ENCODE peak calls at places on chromosomes 6 and 20, in five cellular contexts. R, T, J, H and F are unnamed samples.
A peak's percentile ranks its signal among the peaks of the same experiment; 100 is the strongest.

GRCh38 chr6:11023032-11023431 is 21.1 kb downstream of the ELOVL2 start:
- DNase-seq in R (no peak), T (peak; percentile 80), J (no peak), H (no peak), F (peak; percentile 65)

GRCh38 chr6:131051316-131051715 is 11.7 kb downstream of the EPB41L2 start:
- DNase-seq in R (no peak), T (no peak), J (no peak), H (no peak), F (no peak)

GRCh38 chr6:11648436-11648775 is 110.9 kb downstream of the TMEM170B start:
- DNase-seq in R (no peak), T (no peak), J (no peak), H (no peak), F (no peak)

GRCh38 chr20:33914871-33915270 is 78.8 kb upstream of the RALY start:
- DNase-seq in R (no peak), T (peak; percentile 55), J (peak; percentile 39), H (peak; percentile 94), F (peak; percentile 66)

GRCh38 chr20:24769878-24770627 is 179.0 kb upstream of the CST7 start:
- DNase-seq in R (no peak), T (no peak), J (no peak), H (no peak), F (no peak)

GRCh38 chr6:39076086-39076992 is 27.8 kb downstream of the GLP1R start:
- DNase-seq in R (no peak), T (no peak), J (no peak), H (no peak), F (no peak)

GRCh38 chr6:132380358-132380757 is 20.9 kb downstream of the MOXD1 start:
- DNase-seq in R (no peak), T (no peak), J (no peak), H (peak; percentile 59), F (no peak)

GRCh38 chr6:34553146-34553545 is 3.0 kb downstream of the SPDEF start:
- DNase-seq in R (no peak), T (no peak), J (no peak), H (no peak), F (no peak)

GRCh38 chr6:154039231-154039842 is at the start of gene OPRM1:
- DNase-seq in R (peak; percentile 10), T (peak; percentile 44), J (peak; percentile 20), H (no peak), F (peak; percentile 43)

GRCh38 chr6:35485402-35485877 is 11.4 kb downstream of the TEAD3 start:
- DNase-seq in R (no peak), T (peak; percentile 68), J (peak; percentile 74), H (no peak), F (peak; percentile 56)

GRCh38 chr6:83199865-83200230 is 6.7 kb downstream of the RWDD2A start:
- DNase-seq in R (no peak), T (peak; percentile 63), J (no peak), H (peak; percentile 92), F (peak; percentile 85)

GRCh38 chr6:45718901-45719300 is 296.8 kb downstream of the CLIC5 start:
- DNase-seq in R (no peak), T (no peak), J (no peak), H (peak; percentile 64), F (no peak)

GRCh38 chr6:45722876-45723275 is 292.8 kb downstream of the CLIC5 start:
- DNase-seq in R (no peak), T (no peak), J (no peak), H (no peak), F (no peak)

GRCh38 chr6:45724511-45724910 is 291.1 kb downstream of the CLIC5 start:
- DNase-seq in R (no peak), T (peak; percentile 89), J (no peak), H (peak; percentile 84), F (peak; percentile 86)

GRCh38 chr6:45724027-45724426 is 291.6 kb downstream of the CLIC5 start:
- DNase-seq in R (no peak), T (no peak), J (no peak), H (no peak), F (no peak)

DNA sequence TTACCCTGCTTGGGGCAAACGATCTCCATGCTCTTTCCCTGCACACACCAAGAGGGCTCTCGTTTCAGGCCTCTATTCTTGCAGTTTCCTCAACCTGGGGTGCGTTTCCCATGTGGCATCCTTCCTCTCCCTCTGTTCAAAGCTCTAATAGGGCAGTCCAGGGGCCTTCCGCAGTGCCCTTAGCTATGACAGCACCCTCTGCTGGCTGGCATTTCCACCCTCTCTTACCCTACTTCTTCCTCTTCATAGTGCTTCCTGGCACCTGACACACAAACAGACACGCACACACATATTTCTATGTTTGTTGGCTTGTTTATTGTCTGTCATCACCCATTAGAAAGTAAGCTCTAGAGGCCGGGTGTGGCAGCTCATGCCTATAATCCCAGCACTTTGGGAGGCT is 294.0 kb downstream of the CLIC5 start:
- DNase-seq in R (no peak), T (no peak), J (no peak), H (no peak), F (no peak)
- TF ChIP-seq CTCF in R (no peak), T (no peak), J (peak; percentile 29), H (no peak), F (no peak)

GRCh38 chr6:8299034-8299433 is 136.3 kb downstream of the SLC35B3 start:
- DNase-seq in R (no peak), T (no peak), J (no peak), H (no peak), F (no peak)

GRCh38 chr6:8301502-8301901 is 133.8 kb downstream of the SLC35B3 start:
- DNase-seq in R (no peak), T (no peak), J (no peak), H (no peak), F (no peak)
- H3K4me3 ChIP-seq in R (no peak overlapping the region), T (no peak overlapping the region), J (no peak overlapping the region), H (no peak overlapping the region), F (no peak overlapping the region)

GRCh38 chr20:36951198-36951976 is at the start of gene SAMHD1:
- DNase-seq in R (peak; percentile 97), T (peak; percentile 99), J (peak; percentile 100), H (peak; percentile 98), F (peak; percentile 98)
- TF ChIP-seq CTCF in R (no peak), T (no peak), J (no peak), H (no peak), F (no peak)

GRCh38 chr6:109978174-109979032 is at the start of gene GPR6:
- DNase-seq in R (peak; percentile 56), T (peak; percentile 46), J (peak; percentile 68), H (peak; percentile 34), F (peak; percentile 57)

GRCh38 chr6:109979033-109979921 is 1.2 kb downstream of the GPR6 start:
- DNase-seq in R (no peak), T (no peak), J (no peak), H (no peak), F (no peak)

DNA sequence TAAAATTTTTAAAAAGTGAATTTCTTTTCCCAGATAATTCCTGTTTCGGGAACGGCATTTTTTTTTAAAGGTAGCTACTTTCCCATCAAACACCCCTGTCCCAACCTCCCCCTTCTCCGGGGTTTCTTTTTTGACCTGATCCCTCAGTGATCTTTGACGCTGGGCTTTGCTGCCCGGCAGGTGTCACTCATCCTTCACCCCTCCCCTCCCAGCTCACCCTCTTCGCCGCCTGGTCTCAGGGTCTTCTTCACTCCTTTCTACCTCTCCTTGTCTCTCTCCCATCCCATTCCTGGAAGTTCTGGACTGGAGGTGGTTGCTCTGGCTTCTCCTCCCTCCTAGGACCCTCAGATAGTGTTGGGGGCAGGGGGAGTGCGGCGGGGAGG is 329 bp upstream of the GPR6 start:
- DNase-seq in R (no peak), T (no peak), J (no peak), H (no peak), F (no peak)
- H3K4me3 ChIP-seq in R (no peak overlapping the region), T (peak overlapping the region; percentile 15), J (no peak overlapping the region), H (no peak overlapping the region), F (no peak overlapping the region)

GRCh38 chr6:30447237-30447636 is 42.1 kb upstream of the HLA-E start:
- DNase-seq in R (no peak), T (peak; percentile 21), J (no peak), H (peak; percentile 8), F (no peak)
- TF ChIP-seq CTCF in R (no peak), T (peak; percentile 25), J (peak; percentile 44), H (peak; percentile 7), F (peak; percentile 37)

GRCh38 chr6:163494279-163494727 is 79.8 kb downstream of the QKI start:
- DNase-seq in R (no peak), T (no peak), J (no peak), H (no peak), F (no peak)

GRCh38 chr6:163489584-163489983 is 75.1 kb downstream of the QKI start:
- DNase-seq in R (no peak), T (no peak), J (no peak), H (peak; percentile 35), F (no peak)

GRCh38 chr6:163496205-163496604 is 81.7 kb downstream of the QKI start:
- DNase-seq in R (no peak), T (no peak), J (no peak), H (no peak), F (no peak)

GRCh38 chr6:163491901-163492300 is 77.4 kb downstream of the QKI start:
- DNase-seq in R (no peak), T (no peak), J (no peak), H (no peak), F (no peak)

DNA sequence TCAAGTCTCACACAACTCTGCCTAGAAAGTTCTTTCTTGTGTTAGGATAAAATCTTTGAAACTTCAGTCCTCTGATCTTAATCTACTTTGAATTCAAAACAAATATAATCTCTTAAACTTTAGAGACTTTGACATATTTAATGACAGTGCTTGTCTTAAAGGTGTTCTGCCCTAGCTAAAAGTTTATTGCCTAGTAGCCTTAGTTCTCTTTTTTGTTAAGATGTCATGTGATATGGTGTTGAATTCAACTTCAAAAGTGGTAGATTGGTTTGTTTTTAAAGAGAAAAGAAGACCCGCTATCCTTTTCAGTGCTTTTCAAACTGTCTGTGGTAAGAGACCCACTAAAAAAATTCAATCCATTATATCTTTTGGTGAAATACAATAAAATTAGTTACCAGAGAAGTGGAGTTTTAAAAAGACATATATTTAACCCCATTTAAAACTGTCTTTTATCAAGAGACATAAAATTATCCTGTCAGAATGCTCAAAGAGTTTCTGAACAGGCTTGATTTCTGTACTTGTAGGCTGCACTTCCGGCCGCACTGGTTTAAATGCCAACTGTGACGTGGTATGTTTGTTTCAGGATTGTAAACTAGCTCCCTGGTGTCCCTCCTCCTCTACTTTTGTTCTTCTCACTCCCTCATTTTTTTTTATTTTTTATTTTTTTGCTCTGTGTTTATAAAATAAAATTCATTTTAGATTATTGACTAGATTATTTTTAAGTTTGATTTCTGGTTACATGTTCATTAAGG is 76.5 kb downstream of the QKI start:
- DNase-seq in R (peak; percentile 86), T (peak; percentile 71), J (no peak), H (peak; percentile 61), F (peak; percentile 59)
- H3K4me3 ChIP-seq in R (no peak overlapping the region), T (no peak overlapping the region), J (no peak overlapping the region), H (no peak overlapping the region), F (no peak overlapping the region)

GRCh38 chr6:152394303-152394702 is 242.9 kb downstream of the SYNE1 start:
- DNase-seq in R (no peak), T (no peak), J (no peak), H (no peak), F (no peak)
- TF ChIP-seq CTCF in R (no peak), T (no peak), J (no peak), H (no peak), F (no peak)